ENCODE peak calls at places on chromosomes 1 and 21, in eight cellular contexts. One of them, this sample, is unnamed.

GRCh38 chr1:44842763-44843655 is at the start of gene PTCH2:
- DNase-seq in KBM-7: peak
- DNase-seq in ascending aorta: peak
- DNase-seq in activated T-cell treated with anti-CD3 and anti-CD28 coated beads, Interleukin-2, amount 50 U/mL, for 72 hours: peak
- DNase-seq in fibroblast of mammary gland: peak
- DNase-seq in astrocyte of the cerebellum: no peak
- DNase-seq in AG04450: peak
- DNase-seq in EH: peak
- DNase-seq in this sample: peak

GRCh38 chr1:192070213-192070612 is 88.0 kb upstream of the RGS18 start:
- DNase-seq in AG04450: no peak
- DNase-seq in ascending aorta: no peak
- DNase-seq in fibroblast of mammary gland: no peak
- DNase-seq in KBM-7: no peak
- DNase-seq in EH: no peak
- DNase-seq in astrocyte of the cerebellum: no peak
- DNase-seq in activated T-cell treated with anti-CD3 and anti-CD28 coated beads, Interleukin-2, amount 50 U/mL, for 72 hours: no peak
- DNase-seq in this sample: no peak

GRCh38 chr1:21189906-21190500 is 13.3 kb upstream of the EIF4G3 start:
- DNase-seq in astrocyte of the cerebellum: no peak
- DNase-seq in AG04450: no peak
- DNase-seq in EH: no peak
- DNase-seq in fibroblast of mammary gland: no peak
- DNase-seq in KBM-7: no peak
- DNase-seq in ascending aorta: no peak
- DNase-seq in activated T-cell treated with anti-CD3 and anti-CD28 coated beads, Interleukin-2, amount 50 U/mL, for 72 hours: no peak
- DNase-seq in this sample: no peak

GRCh38 chr1:108079550-108079949 is 114.6 kb upstream of the VAV3 start:
- DNase-seq in ascending aorta: no peak
- DNase-seq in astrocyte of the cerebellum: no peak
- DNase-seq in KBM-7: peak
- DNase-seq in fibroblast of mammary gland: no peak
- DNase-seq in activated T-cell treated with anti-CD3 and anti-CD28 coated beads, Interleukin-2, amount 50 U/mL, for 72 hours: peak
- DNase-seq in EH: no peak
- DNase-seq in AG04450: no peak
- DNase-seq in this sample: peak

GRCh38 chr1:115874497-115874896 is 33.6 kb upstream of the NHLH2 start:
- DNase-seq in astrocyte of the cerebellum: no peak
- DNase-seq in KBM-7: no peak
- DNase-seq in AG04450: no peak
- DNase-seq in EH: no peak
- DNase-seq in fibroblast of mammary gland: no peak
- DNase-seq in activated T-cell treated with anti-CD3 and anti-CD28 coated beads, Interleukin-2, amount 50 U/mL, for 72 hours: no peak
- DNase-seq in ascending aorta: no peak
- DNase-seq in this sample: no peak

GRCh38 chr1:235632538-235633219 is 16.9 kb downstream of the GNG4 start:
- DNase-seq in fibroblast of mammary gland: peak
- DNase-seq in astrocyte of the cerebellum: peak
- DNase-seq in AG04450: no peak
- DNase-seq in EH: peak
- DNase-seq in KBM-7: peak
- DNase-seq in ascending aorta: no peak
- DNase-seq in activated T-cell treated with anti-CD3 and anti-CD28 coated beads, Interleukin-2, amount 50 U/mL, for 72 hours: no peak
- DNase-seq in this sample: no peak

GRCh38 chr1:11790880-11791715 is 14.7 kb downstream of the MTHFR start:
- DNase-seq in KBM-7: no peak
- DNase-seq in ascending aorta: peak
- DNase-seq in activated T-cell treated with anti-CD3 and anti-CD28 coated beads, Interleukin-2, amount 50 U/mL, for 72 hours: no peak
- DNase-seq in fibroblast of mammary gland: peak
- DNase-seq in EH: peak
- DNase-seq in astrocyte of the cerebellum: peak
- DNase-seq in AG04450: peak
- DNase-seq in this sample: no peak

GRCh38 chr1:226973898-226974543 is 33.9 kb downstream of the COQ8A start:
- DNase-seq in activated T-cell treated with anti-CD3 and anti-CD28 coated beads, Interleukin-2, amount 50 U/mL, for 72 hours: no peak
- DNase-seq in ascending aorta: peak
- DNase-seq in AG04450: no peak
- DNase-seq in fibroblast of mammary gland: peak
- DNase-seq in astrocyte of the cerebellum: no peak
- DNase-seq in EH: peak
- DNase-seq in KBM-7: no peak
- DNase-seq in this sample: no peak

GRCh38 chr21:36104306-36105300 is 30.3 kb upstream of the CBR3 start:
- DNase-seq in EH: peak
- DNase-seq in AG04450: no peak
- DNase-seq in ascending aorta: no peak
- DNase-seq in fibroblast of mammary gland: peak
- DNase-seq in astrocyte of the cerebellum: peak
- DNase-seq in KBM-7: peak
- DNase-seq in activated T-cell treated with anti-CD3 and anti-CD28 coated beads, Interleukin-2, amount 50 U/mL, for 72 hours: peak
- DNase-seq in this sample: peak

GRCh38 chr1:153277852-153278251 is 18.4 kb downstream of the LORICRIN start:
- DNase-seq in ascending aorta: no peak
- DNase-seq in KBM-7: no peak
- DNase-seq in activated T-cell treated with anti-CD3 and anti-CD28 coated beads, Interleukin-2, amount 50 U/mL, for 72 hours: peak
- DNase-seq in fibroblast of mammary gland: no peak
- DNase-seq in EH: no peak
- DNase-seq in AG04450: no peak
- DNase-seq in astrocyte of the cerebellum: no peak
- DNase-seq in this sample: peak

GRCh38 chr1:193973428-193973827 is 787.0 kb upstream of the B3GALT2 start:
- DNase-seq in astrocyte of the cerebellum: no peak
- DNase-seq in AG04450: no peak
- DNase-seq in ascending aorta: no peak
- DNase-seq in fibroblast of mammary gland: no peak
- DNase-seq in activated T-cell treated with anti-CD3 and anti-CD28 coated beads, Interleukin-2, amount 50 U/mL, for 72 hours: no peak
- DNase-seq in EH: no peak
- DNase-seq in KBM-7: no peak
- DNase-seq in this sample: no peak

GRCh38 chr1:117535776-117536175 is 70.1 kb upstream of the TENT5C start:
- DNase-seq in ascending aorta: no peak
- DNase-seq in EH: no peak
- DNase-seq in astrocyte of the cerebellum: no peak
- DNase-seq in fibroblast of mammary gland: no peak
- DNase-seq in activated T-cell treated with anti-CD3 and anti-CD28 coated beads, Interleukin-2, amount 50 U/mL, for 72 hours: no peak
- DNase-seq in AG04450: no peak
- DNase-seq in KBM-7: no peak
- DNase-seq in this sample: no peak

GRCh38 chr1:117928881-117929339 is 511 bp downstream of the GDAP2 start:
- DNase-seq in EH: peak
- DNase-seq in AG04450: peak
- DNase-seq in astrocyte of the cerebellum: peak
- DNase-seq in KBM-7: peak
- DNase-seq in fibroblast of mammary gland: peak
- DNase-seq in activated T-cell treated with anti-CD3 and anti-CD28 coated beads, Interleukin-2, amount 50 U/mL, for 72 hours: peak
- DNase-seq in ascending aorta: peak
- DNase-seq in this sample: no peak

GRCh38 chr1:12140016-12140415 is 26.8 kb upstream of the TNFRSF1B start:
- DNase-seq in ascending aorta: no peak
- DNase-seq in AG04450: no peak
- DNase-seq in KBM-7: no peak
- DNase-seq in activated T-cell treated with anti-CD3 and anti-CD28 coated beads, Interleukin-2, amount 50 U/mL, for 72 hours: no peak
- DNase-seq in fibroblast of mammary gland: no peak
- DNase-seq in EH: no peak
- DNase-seq in astrocyte of the cerebellum: no peak
- DNase-seq in this sample: no peak

GRCh38 chr1:215606564-215607168 is 39.6 kb downstream of the KCTD3 start:
- DNase-seq in KBM-7: no peak
- DNase-seq in AG04450: no peak
- DNase-seq in ascending aorta: no peak
- DNase-seq in fibroblast of mammary gland: peak
- DNase-seq in activated T-cell treated with anti-CD3 and anti-CD28 coated beads, Interleukin-2, amount 50 U/mL, for 72 hours: no peak
- DNase-seq in EH: peak
- DNase-seq in astrocyte of the cerebellum: no peak
- DNase-seq in this sample: no peak

GRCh38 chr1:3922851-3923250 is 22.8 kb upstream of the C1orf174 start:
- DNase-seq in astrocyte of the cerebellum: no peak
- DNase-seq in activated T-cell treated with anti-CD3 and anti-CD28 coated beads, Interleukin-2, amount 50 U/mL, for 72 hours: no peak
- DNase-seq in ascending aorta: no peak
- DNase-seq in AG04450: no peak
- DNase-seq in EH: no peak
- DNase-seq in KBM-7: no peak
- DNase-seq in fibroblast of mammary gland: no peak
- DNase-seq in this sample: no peak

GRCh38 chr1:179046808-179047636 is 21.3 kb downstream of the FAM20B start:
- DNase-seq in fibroblast of mammary gland: no peak
- DNase-seq in AG04450: no peak
- DNase-seq in KBM-7: peak
- DNase-seq in activated T-cell treated with anti-CD3 and anti-CD28 coated beads, Interleukin-2, amount 50 U/mL, for 72 hours: no peak
- DNase-seq in ascending aorta: no peak
- DNase-seq in EH: no peak
- DNase-seq in astrocyte of the cerebellum: no peak
- DNase-seq in this sample: no peak

GRCh38 chr1:32695098-32695904 is 7.3 kb downstream of the SYNC start:
- DNase-seq in KBM-7: peak
- DNase-seq in fibroblast of mammary gland: peak
- DNase-seq in EH: peak
- DNase-seq in AG04450: no peak
- DNase-seq in astrocyte of the cerebellum: peak
- DNase-seq in ascending aorta: peak
- DNase-seq in activated T-cell treated with anti-CD3 and anti-CD28 coated beads, Interleukin-2, amount 50 U/mL, for 72 hours: no peak
- DNase-seq in this sample: no peak

GRCh38 chr1:224114787-224115175 is 870 bp downstream of the FBXO28 start:
- DNase-seq in activated T-cell treated with anti-CD3 and anti-CD28 coated beads, Interleukin-2, amount 50 U/mL, for 72 hours: no peak
- DNase-seq in AG04450: no peak
- DNase-seq in EH: peak
- DNase-seq in KBM-7: no peak
- DNase-seq in ascending aorta: no peak
- DNase-seq in fibroblast of mammary gland: peak
- DNase-seq in astrocyte of the cerebellum: no peak
- DNase-seq in this sample: no peak

GRCh38 chr1:8764301-8764937 is 53.0 kb downstream of the RERE start:
- DNase-seq in AG04450: no peak
- DNase-seq in astrocyte of the cerebellum: no peak
- DNase-seq in EH: no peak
- DNase-seq in ascending aorta: no peak
- DNase-seq in activated T-cell treated with anti-CD3 and anti-CD28 coated beads, Interleukin-2, amount 50 U/mL, for 72 hours: no peak
- DNase-seq in fibroblast of mammary gland: no peak
- DNase-seq in KBM-7: no peak
- DNase-seq in this sample: no peak

GRCh38 chr1:58620926-58621325 is 43.9 kb upstream of the TACSTD2 start:
- DNase-seq in AG04450: no peak
- DNase-seq in EH: no peak
- DNase-seq in fibroblast of mammary gland: no peak
- DNase-seq in KBM-7: peak
- DNase-seq in ascending aorta: no peak
- DNase-seq in activated T-cell treated with anti-CD3 and anti-CD28 coated beads, Interleukin-2, amount 50 U/mL, for 72 hours: no peak
- DNase-seq in astrocyte of the cerebellum: no peak
- DNase-seq in this sample: no peak

GRCh38 chr1:157542676-157543075 is 9.6 kb downstream of the FCRL5 start:
- DNase-seq in activated T-cell treated with anti-CD3 and anti-CD28 coated beads, Interleukin-2, amount 50 U/mL, for 72 hours: no peak
- DNase-seq in EH: no peak
- DNase-seq in astrocyte of the cerebellum: no peak
- DNase-seq in ascending aorta: no peak
- DNase-seq in AG04450: no peak
- DNase-seq in fibroblast of mammary gland: no peak
- DNase-seq in KBM-7: no peak
- DNase-seq in this sample: no peak

GRCh38 chr1:55466343-55466742 is 251.2 kb upstream of the USP24 start:
- DNase-seq in EH: no peak
- DNase-seq in AG04450: no peak
- DNase-seq in astrocyte of the cerebellum: no peak
- DNase-seq in fibroblast of mammary gland: peak
- DNase-seq in ascending aorta: no peak
- DNase-seq in activated T-cell treated with anti-CD3 and anti-CD28 coated beads, Interleukin-2, amount 50 U/mL, for 72 hours: no peak
- DNase-seq in KBM-7: no peak
- DNase-seq in this sample: no peak

GRCh38 chr1:209601809-209602657 is 18.5 kb downstream of the CAMK1G start:
- DNase-seq in activated T-cell treated with anti-CD3 and anti-CD28 coated beads, Interleukin-2, amount 50 U/mL, for 72 hours: peak
- DNase-seq in astrocyte of the cerebellum: peak
- DNase-seq in AG04450: no peak
- DNase-seq in EH: peak
- DNase-seq in ascending aorta: no peak
- DNase-seq in fibroblast of mammary gland: peak
- DNase-seq in KBM-7: peak
- DNase-seq in this sample: peak

GRCh38 chr21:20551939-20552338 is 446.3 kb upstream of the NCAM2 start:
- DNase-seq in astrocyte of the cerebellum: no peak
- DNase-seq in AG04450: no peak
- DNase-seq in KBM-7: no peak
- DNase-seq in activated T-cell treated with anti-CD3 and anti-CD28 coated beads, Interleukin-2, amount 50 U/mL, for 72 hours: no peak
- DNase-seq in EH: no peak
- DNase-seq in fibroblast of mammary gland: no peak
- DNase-seq in ascending aorta: no peak
- DNase-seq in this sample: no peak

GRCh38 chr1:160584784-160585183 is 5.5 kb upstream of the CD84 start:
- DNase-seq in ascending aorta: no peak
- DNase-seq in astrocyte of the cerebellum: no peak
- DNase-seq in activated T-cell treated with anti-CD3 and anti-CD28 coated beads, Interleukin-2, amount 50 U/mL, for 72 hours: no peak
- DNase-seq in EH: no peak
- DNase-seq in KBM-7: no peak
- DNase-seq in AG04450: no peak
- DNase-seq in fibroblast of mammary gland: no peak
- DNase-seq in this sample: no peak

GRCh38 chr1:227949341-227949921 is 1.7 kb upstream of the WNT9A start:
- DNase-seq in fibroblast of mammary gland: no peak
- DNase-seq in AG04450: no peak
- DNase-seq in ascending aorta: no peak
- DNase-seq in activated T-cell treated with anti-CD3 and anti-CD28 coated beads, Interleukin-2, amount 50 U/mL, for 72 hours: no peak
- DNase-seq in EH: no peak
- DNase-seq in KBM-7: no peak
- DNase-seq in astrocyte of the cerebellum: no peak
- DNase-seq in this sample: no peak

GRCh38 chr1:225689882-225690459 is 37.0 kb upstream of the ENAH start:
- DNase-seq in KBM-7: no peak
- DNase-seq in activated T-cell treated with anti-CD3 and anti-CD28 coated beads, Interleukin-2, amount 50 U/mL, for 72 hours: no peak
- DNase-seq in EH: peak
- DNase-seq in astrocyte of the cerebellum: no peak
- DNase-seq in fibroblast of mammary gland: peak
- DNase-seq in AG04450: no peak
- DNase-seq in ascending aorta: peak
- DNase-seq in this sample: no peak